ENCODE peak calls at places on chromosomes 4 and X, in five cellular contexts. One of them, this sample, is unnamed.

GRCh38 chrX:87299563-87300160 is 217.9 kb upstream of the KLHL4 start:
- DNase-seq in testis: no peak
- DNase-seq in heart left ventricle: no peak
- DNase-seq in ovary: no peak
- DNase-seq in IMR-90: peak; percentile 8
- DNase-seq in this sample: no peak

GRCh38 chr4:144709159-144709558 is 63.2 kb downstream of the HHIP start:
- DNase-seq in IMR-90: peak; percentile 89
- DNase-seq in testis: no peak
- DNase-seq in ovary: no peak
- DNase-seq in heart left ventricle: peak; percentile 23
- DNase-seq in this sample: no peak

GRCh38 chrX:15882704-15883539 is 28.3 kb upstream of the AP1S2 start:
- DNase-seq in IMR-90: peak; percentile 43
- DNase-seq in heart left ventricle: no peak
- DNase-seq in ovary: no peak
- DNase-seq in testis: no peak
- DNase-seq in this sample: no peak

GRCh38 chr4:41067369-41067768 is 147.0 kb downstream of the APBB2 start:
- DNase-seq in ovary: no peak
- DNase-seq in heart left ventricle: no peak
- DNase-seq in IMR-90: peak; percentile 53
- DNase-seq in testis: no peak
- DNase-seq in this sample: no peak

GRCh38 chr4:143358923-143359694 is 22.4 kb downstream of the GAB1 start:
- DNase-seq in ovary: no peak
- DNase-seq in IMR-90: peak; percentile 93
- DNase-seq in testis: no peak
- DNase-seq in heart left ventricle: no peak
- DNase-seq in this sample: peak; percentile 79

GRCh38 chrX:127732709-127733108 is 319.5 kb downstream of the ACTRT1 start:
- DNase-seq in heart left ventricle: no peak
- DNase-seq in testis: no peak
- DNase-seq in IMR-90: no peak
- DNase-seq in ovary: no peak
- DNase-seq in this sample: no peak

GRCh38 chr4:110865611-110866254 is 242.9 kb upstream of the PITX2 start:
- DNase-seq in IMR-90: peak; percentile 55
- DNase-seq in testis: no peak
- DNase-seq in heart left ventricle: no peak
- DNase-seq in ovary: no peak
- DNase-seq in this sample: no peak

GRCh38 chrX:39840141-39841126 is 257.3 kb downstream of the BCOR start:
- DNase-seq in heart left ventricle: no peak
- DNase-seq in IMR-90: no peak
- DNase-seq in ovary: no peak
- DNase-seq in testis: no peak
- DNase-seq in this sample: no peak

GRCh38 chr4:173415092-173415491 is 16.2 kb upstream of the SCRG1 start:
- DNase-seq in heart left ventricle: no peak
- DNase-seq in IMR-90: no peak
- DNase-seq in testis: no peak
- DNase-seq in ovary: no peak
- DNase-seq in this sample: no peak

GRCh38 chr4:164755432-164755831 is 1.5 kb downstream of the SMIM31 start:
- DNase-seq in testis: no peak
- DNase-seq in heart left ventricle: no peak
- DNase-seq in ovary: no peak
- DNase-seq in IMR-90: no peak
- DNase-seq in this sample: no peak

GRCh38 chrX:104318330-104319009 is 63.7 kb upstream of the ESX1 start:
- DNase-seq in testis: no peak
- DNase-seq in heart left ventricle: no peak
- DNase-seq in IMR-90: peak; percentile 57
- DNase-seq in ovary: no peak
- DNase-seq in this sample: peak; percentile 56

GRCh38 chrX:13717697-13718483 is 16.5 kb downstream of the TRAPPC2 start:
- DNase-seq in heart left ventricle: no peak
- DNase-seq in ovary: peak; percentile 50
- DNase-seq in IMR-90: peak; percentile 53
- DNase-seq in testis: peak; percentile 33
- DNase-seq in this sample: no peak

GRCh38 chrX:22110729-22111494 is 78.8 kb downstream of the PHEX start:
- DNase-seq in testis: no peak
- DNase-seq in ovary: no peak
- DNase-seq in heart left ventricle: no peak
- DNase-seq in IMR-90: peak; percentile 40
- DNase-seq in this sample: peak; percentile 13

GRCh38 chr4:2862528-2862927 is 18.9 kb downstream of the ADD1 start:
- DNase-seq in heart left ventricle: no peak
- DNase-seq in testis: no peak
- DNase-seq in ovary: no peak
- DNase-seq in IMR-90: peak; percentile 41
- DNase-seq in this sample: no peak

GRCh38 chr4:1278336-1278670 is 11.4 kb upstream of the MAEA start:
- DNase-seq in IMR-90: peak; percentile 28
- DNase-seq in heart left ventricle: no peak
- DNase-seq in ovary: no peak
- DNase-seq in testis: no peak
- DNase-seq in this sample: no peak

GRCh38 chr4:53682196-53682595 is 90.9 kb upstream of the LNX1 start:
- DNase-seq in testis: no peak
- DNase-seq in IMR-90: peak; percentile 85
- DNase-seq in heart left ventricle: no peak
- DNase-seq in ovary: no peak
- DNase-seq in this sample: no peak

GRCh38 chr4:128560754-128561495 is 248.6 kb upstream of the JADE1 start:
- DNase-seq in heart left ventricle: no peak
- DNase-seq in ovary: no peak
- DNase-seq in IMR-90: peak; percentile 77
- DNase-seq in testis: no peak
- DNase-seq in this sample: no peak

GRCh38 chr4:25927361-25928040 is 13.5 kb downstream of the SMIM20 start:
- DNase-seq in testis: no peak
- DNase-seq in heart left ventricle: no peak
- DNase-seq in ovary: no peak
- DNase-seq in IMR-90: no peak
- DNase-seq in this sample: no peak

GRCh38 chrX:47941423-47941822 is 62.4 kb downstream of the ZNF182 start:
- DNase-seq in IMR-90: no peak
- DNase-seq in heart left ventricle: no peak
- DNase-seq in ovary: no peak
- DNase-seq in testis: no peak
- DNase-seq in this sample: no peak

GRCh38 chr4:67327245-67327860 is 217.9 kb downstream of the CENPC start:
- DNase-seq in IMR-90: peak; percentile 42
- DNase-seq in ovary: peak; percentile 44
- DNase-seq in testis: peak; percentile 75
- DNase-seq in heart left ventricle: peak; percentile 27
- DNase-seq in this sample: peak; percentile 66

GRCh38 chrX:124440674-124441073 is 94.3 kb downstream of the SH2D1A start:
- DNase-seq in IMR-90: no peak
- DNase-seq in heart left ventricle: no peak
- DNase-seq in ovary: no peak
- DNase-seq in testis: no peak
- DNase-seq in this sample: no peak

GRCh38 chrX:64975491-64975890 is 759 bp downstream of the ZC4H2 start:
- DNase-seq in testis: peak; percentile 26
- DNase-seq in heart left ventricle: peak; percentile 33
- DNase-seq in IMR-90: no peak
- DNase-seq in ovary: peak; percentile 19
- DNase-seq in this sample: peak; percentile 22

GRCh38 chrX:71450433-71451106 is 82.3 kb upstream of the OGT start:
- DNase-seq in IMR-90: no peak
- DNase-seq in heart left ventricle: no peak
- DNase-seq in ovary: no peak
- DNase-seq in testis: no peak
- DNase-seq in this sample: no peak

GRCh38 chr4:78058591-78059523 is 1.7 kb downstream of the FRAS1 start:
- DNase-seq in ovary: peak; percentile 19
- DNase-seq in IMR-90: no peak
- DNase-seq in heart left ventricle: peak; percentile 39
- DNase-seq in testis: peak; percentile 31
- DNase-seq in this sample: peak; percentile 49

GRCh38 chrX:78665286-78665685 is 6.2 kb upstream of the RTL3 start:
- DNase-seq in IMR-90: no peak
- DNase-seq in heart left ventricle: no peak
- DNase-seq in testis: no peak
- DNase-seq in ovary: no peak
- DNase-seq in this sample: no peak

GRCh38 chr4:32858971-32859370 is 2138.8 kb downstream of the PCDH7 start:
- DNase-seq in testis: no peak
- DNase-seq in IMR-90: peak; percentile 31
- DNase-seq in ovary: no peak
- DNase-seq in heart left ventricle: no peak
- DNase-seq in this sample: no peak

GRCh38 chrX:132615396-132616131 is 126.7 kb upstream of the MBNL3 start:
- DNase-seq in IMR-90: peak; percentile 12
- DNase-seq in heart left ventricle: no peak
- DNase-seq in ovary: peak; percentile 32
- DNase-seq in testis: peak; percentile 53
- DNase-seq in this sample: peak; percentile 61

GRCh38 chr4:53490965-53491622 is 100.2 kb downstream of the LNX1 start:
- DNase-seq in IMR-90: peak; percentile 93
- DNase-seq in testis: peak; percentile 61
- DNase-seq in ovary: peak; percentile 79
- DNase-seq in heart left ventricle: no peak
- DNase-seq in this sample: peak; percentile 57

GRCh38 chrX:65924938-65925507 is 114.9 kb downstream of the VSIG4 start:
- DNase-seq in heart left ventricle: no peak
- DNase-seq in testis: no peak
- DNase-seq in IMR-90: no peak
- DNase-seq in ovary: no peak
- DNase-seq in this sample: no peak

GRCh38 chr4:184039963-184040383 is 134.9 kb downstream of the STOX2 start:
- DNase-seq in IMR-90: no peak
- DNase-seq in ovary: no peak
- DNase-seq in testis: peak; percentile 29
- DNase-seq in heart left ventricle: peak; percentile 54
- DNase-seq in this sample: no peak

GRCh38 chrX:97633798-97634197 is 750.1 kb downstream of the RPA4 start:
- DNase-seq in ovary: no peak
- DNase-seq in heart left ventricle: no peak
- DNase-seq in testis: no peak
- DNase-seq in IMR-90: no peak
- DNase-seq in this sample: no peak

GRCh38 chrX:48834383-48834709 is 1.1 kb downstream of the PCSK1N start:
- DNase-seq in testis: no peak
- DNase-seq in ovary: no peak
- DNase-seq in IMR-90: no peak
- DNase-seq in heart left ventricle: no peak
- DNase-seq in this sample: no peak

GRCh38 chr4:71006203-71006907 is 12.9 kb downstream of the DCK start:
- DNase-seq in ovary: no peak
- DNase-seq in IMR-90: no peak
- DNase-seq in heart left ventricle: no peak
- DNase-seq in testis: no peak
- DNase-seq in this sample: no peak

GRCh38 chrX:51851507-51852085 is 41.8 kb upstream of the MAGED1 start:
- DNase-seq in IMR-90: no peak
- DNase-seq in ovary: no peak
- DNase-seq in testis: no peak
- DNase-seq in heart left ventricle: no peak
- DNase-seq in this sample: no peak
- H3K4me3 ChIP-seq in IMR-90: no peak overlapping the region
- H3K4me3 ChIP-seq in ovary: no peak overlapping the region
- H3K4me3 ChIP-seq in testis: no peak overlapping the region
- H3K4me3 ChIP-seq in heart left ventricle: no peak overlapping the region
- H3K4me3 ChIP-seq in this sample: no peak overlapping the region

DNA sequence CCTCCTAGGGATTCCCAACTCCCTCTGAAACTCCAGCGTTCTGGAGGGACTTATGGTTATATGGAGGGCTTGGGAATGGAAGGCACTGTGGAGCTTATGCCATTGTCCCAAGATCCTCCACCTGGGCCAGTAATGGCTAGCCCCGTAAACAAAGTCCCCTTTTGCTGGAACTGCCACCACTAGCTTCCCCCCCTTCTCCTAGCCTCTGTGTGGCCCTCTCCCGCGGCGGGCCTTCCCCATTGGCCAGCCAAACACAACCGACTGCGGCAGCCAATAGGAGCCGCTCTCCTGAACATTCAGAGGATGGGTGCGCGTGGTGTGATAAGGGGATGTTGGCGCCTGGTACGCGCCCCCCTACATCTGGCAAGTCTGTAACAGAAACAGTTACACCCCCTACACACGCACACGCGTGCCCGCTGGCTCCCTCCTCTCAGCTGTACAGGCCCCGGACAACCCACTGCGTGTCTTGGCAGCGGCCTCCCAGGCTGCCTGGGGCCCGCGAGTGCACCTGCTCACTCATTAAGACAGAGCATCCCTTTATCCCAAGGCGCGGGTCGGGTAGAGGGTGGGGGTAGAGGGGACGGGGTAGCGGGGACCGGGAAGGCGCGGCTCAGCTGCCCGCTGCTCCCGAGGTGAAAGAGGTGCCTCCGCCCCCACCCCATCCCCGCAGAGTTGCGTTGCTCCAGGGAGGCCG is 863 bp upstream of the RAB33A start:
- DNase-seq in heart left ventricle: peak; percentile 52
- DNase-seq in IMR-90: no peak
- DNase-seq in testis: peak; percentile 57
- DNase-seq in ovary: no peak
- DNase-seq in this sample: peak; percentile 30
- TF ChIP-seq POLR2A in heart left ventricle: no peak
- TF ChIP-seq POLR2A in IMR-90: no peak
- TF ChIP-seq POLR2A in testis: no peak
- TF ChIP-seq POLR2A in ovary: no peak
- TF ChIP-seq POLR2A in this sample: no peak

DNA sequence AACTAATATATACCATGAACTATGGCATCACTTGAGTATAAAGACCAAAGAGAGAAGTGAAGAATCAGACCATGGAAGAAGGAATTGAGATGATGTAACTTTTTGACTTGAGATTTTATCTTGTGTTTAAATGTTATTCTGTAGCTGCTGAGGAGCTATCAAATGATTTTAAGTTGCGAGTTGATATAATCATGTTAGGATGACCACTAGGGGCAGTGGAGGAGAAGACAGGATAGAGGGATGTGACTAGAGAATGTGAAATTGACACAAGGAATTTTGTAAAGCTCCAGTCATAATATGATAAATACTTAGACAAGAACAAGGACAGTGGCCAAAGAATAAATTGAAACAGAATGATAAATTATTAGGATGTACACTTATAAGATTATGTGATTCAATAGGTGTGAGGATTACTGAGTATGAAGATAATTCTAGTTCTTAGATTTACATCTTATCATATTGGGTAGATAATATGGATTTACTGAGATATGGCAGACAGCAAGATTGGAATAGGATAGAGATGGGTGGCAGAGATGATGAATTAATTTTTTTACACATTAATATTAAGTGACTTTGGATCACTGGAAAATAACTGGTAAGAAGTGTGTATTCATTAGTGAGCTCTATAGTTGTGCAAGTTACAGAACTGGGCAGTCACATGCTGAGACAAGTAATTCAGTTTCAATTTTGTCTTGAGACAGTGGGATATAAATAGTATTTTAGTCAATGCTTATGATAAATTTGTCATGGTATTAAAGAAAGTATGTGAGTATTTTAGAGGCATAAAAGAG is 816.0 kb upstream of the PCDH10 start:
- DNase-seq in heart left ventricle: no peak
- DNase-seq in testis: no peak
- DNase-seq in IMR-90: no peak
- DNase-seq in ovary: no peak
- DNase-seq in this sample: no peak
- H3K4me3 ChIP-seq in heart left ventricle: no peak overlapping the region
- H3K4me3 ChIP-seq in testis: no peak overlapping the region
- H3K4me3 ChIP-seq in IMR-90: no peak overlapping the region
- H3K4me3 ChIP-seq in ovary: no peak overlapping the region
- H3K4me3 ChIP-seq in this sample: no peak overlapping the region

GRCh38 chr4:158209825-158210807 is at the start of gene TMEM144:
- DNase-seq in testis: peak; percentile 94
- DNase-seq in heart left ventricle: peak; percentile 96
- DNase-seq in ovary: peak; percentile 92
- DNase-seq in IMR-90: peak; percentile 85
- DNase-seq in this sample: peak; percentile 94
- TF ChIP-seq POLR2A in testis: no peak
- TF ChIP-seq POLR2A in heart left ventricle: no peak
- TF ChIP-seq POLR2A in ovary: peak; percentile 40
- TF ChIP-seq POLR2A in IMR-90: no peak
- TF ChIP-seq POLR2A in this sample: peak; percentile 94

This sample was measured in body of pancreas.